ENCODE peak calls at places on chromosomes 7 and 10, in four cellular contexts. K, N, Y and J are unnamed samples.

GRCh38 chr7:51162724-51163329 is 153.8 kb downstream of the COBL start:
- DNase-seq in N (peak; percentile 90), K (peak; percentile 4), Y (peak; percentile 94), J (peak; percentile 70)

GRCh38 chr7:157851501-157852067 is 514.8 kb downstream of the DNAJB6 start:
- DNase-seq in N (no peak), Y (peak; percentile 54), K (peak; percentile 38), J (no peak)

GRCh38 chr7:25250386-25250785 is 22.1 kb upstream of the NPVF start:
- DNase-seq in N (no peak), Y (no peak), K (no peak), J (no peak)

GRCh38 chr10:8453587-8453986 is 399.1 kb downstream of the GATA3 start:
- DNase-seq in Y (no peak), K (no peak), N (peak; percentile 54), J (no peak)

GRCh38 chr10:42488416-42488815 is 150.0 kb downstream of the ZNF33B start:
- DNase-seq in Y (peak; percentile 20), N (peak; percentile 17), K (no peak), J (no peak)

GRCh38 chr7:133344275-133344674 is 91.4 kb downstream of the EXOC4 start:
- DNase-seq in N (peak; percentile 54), K (no peak), Y (no peak), J (no peak)

GRCh38 chr7:2487586-2488271 is 11.5 kb upstream of the GRIFIN start:
- DNase-seq in N (no peak), Y (no peak), K (no peak), J (no peak)

GRCh38 chr10:104337985-104338735 is at the start of gene ITPRIP:
- DNase-seq in Y (peak; percentile 70), K (peak; percentile 60), N (peak; percentile 91), J (peak; percentile 74)

GRCh38 chr10:129888784-129889616 is 75.1 kb downstream of the EBF3 start:
- DNase-seq in N (peak; percentile 66), Y (no peak), K (peak; percentile 19), J (no peak)

GRCh38 chr7:113698556-113699220 is 220.1 kb downstream of the PPP1R3A start:
- DNase-seq in Y (peak; percentile 40), N (peak; percentile 46), K (no peak), J (no peak)

GRCh38 chr7:73352784-73353183 is 24.8 kb downstream of the FKBP6 start:
- DNase-seq in K (no peak), N (no peak), Y (no peak), J (no peak)

GRCh38 chr10:61280303-61280702 is 172.9 kb downstream of the TMEM26 start:
- DNase-seq in K (no peak), Y (no peak), N (peak; percentile 10), J (no peak)

GRCh38 chr7:55325371-55325792 is 39.8 kb upstream of the LANCL2 start:
- DNase-seq in K (no peak), N (peak; percentile 95), Y (peak; percentile 94), J (no peak)